ENCODE peak calls at places on chromosomes 2 and 18, in ten cellular contexts. One of them, this sample, is unnamed.

GRCh38 chr2:215358891-215359575 is 47.2 kb downstream of the ATIC start:
- DNase-seq in HFF-Myc: no peak
- DNase-seq in AG04450: no peak
- DNase-seq in AG09309: no peak
- DNase-seq in uterus: no peak
- DNase-seq in psoas muscle: no peak
- DNase-seq in HFFc6: no peak
- DNase-seq in H9: no peak
- DNase-seq in brain microvascular endothelial cell: peak
- DNase-seq in endodermal cell: no peak
- DNase-seq in this sample: no peak

GRCh38 chr2:36352711-36353110 is 2.9 kb upstream of the CRIM1 start:
- DNase-seq in uterus: no peak
- DNase-seq in AG04450: no peak
- DNase-seq in endodermal cell: no peak
- DNase-seq in HFFc6: peak
- DNase-seq in HFF-Myc: no peak
- DNase-seq in brain microvascular endothelial cell: peak
- DNase-seq in psoas muscle: no peak
- DNase-seq in H9: no peak
- DNase-seq in AG09309: no peak
- DNase-seq in this sample: no peak

GRCh38 chr2:182240862-182241371 is 185.9 kb downstream of the PDE1A start:
- DNase-seq in brain microvascular endothelial cell: peak
- DNase-seq in H9: peak
- DNase-seq in uterus: peak
- DNase-seq in AG04450: no peak
- DNase-seq in endodermal cell: peak
- DNase-seq in AG09309: no peak
- DNase-seq in HFFc6: peak
- DNase-seq in psoas muscle: no peak
- DNase-seq in HFF-Myc: no peak
- DNase-seq in this sample: no peak

GRCh38 chr2:204432196-204432595 is 113.1 kb upstream of the PARD3B start:
- DNase-seq in psoas muscle: no peak
- DNase-seq in HFF-Myc: no peak
- DNase-seq in endodermal cell: no peak
- DNase-seq in brain microvascular endothelial cell: no peak
- DNase-seq in uterus: no peak
- DNase-seq in AG09309: no peak
- DNase-seq in AG04450: no peak
- DNase-seq in HFFc6: no peak
- DNase-seq in H9: no peak
- DNase-seq in this sample: no peak

GRCh38 chr2:9403924-9404323 is 19.4 kb downstream of the ITGB1BP1 start:
- DNase-seq in AG09309: no peak
- DNase-seq in brain microvascular endothelial cell: peak
- DNase-seq in psoas muscle: no peak
- DNase-seq in endodermal cell: no peak
- DNase-seq in HFFc6: peak
- DNase-seq in AG04450: no peak
- DNase-seq in H9: no peak
- DNase-seq in HFF-Myc: no peak
- DNase-seq in uterus: peak
- DNase-seq in this sample: no peak

GRCh38 chr18:50644807-50645206 is 84.9 kb downstream of the MAPK4 start:
- DNase-seq in AG09309: no peak
- DNase-seq in H9: peak
- DNase-seq in endodermal cell: peak
- DNase-seq in HFFc6: no peak
- DNase-seq in psoas muscle: no peak
- DNase-seq in brain microvascular endothelial cell: no peak
- DNase-seq in HFF-Myc: no peak
- DNase-seq in uterus: no peak
- DNase-seq in AG04450: no peak
- DNase-seq in this sample: no peak

GRCh38 chr18:76476665-76477561 is 18.1 kb downstream of the ZNF516 start:
- DNase-seq in endodermal cell: no peak
- DNase-seq in uterus: no peak
- DNase-seq in psoas muscle: no peak
- DNase-seq in HFF-Myc: peak
- DNase-seq in HFFc6: peak
- DNase-seq in AG04450: peak
- DNase-seq in brain microvascular endothelial cell: peak
- DNase-seq in H9: no peak
- DNase-seq in AG09309: peak
- DNase-seq in this sample: no peak

GRCh38 chr18:45085916-45086624 is 405.4 kb downstream of the SETBP1 start:
- DNase-seq in endodermal cell: peak
- DNase-seq in brain microvascular endothelial cell: no peak
- DNase-seq in H9: no peak
- DNase-seq in psoas muscle: no peak
- DNase-seq in HFFc6: no peak
- DNase-seq in AG04450: no peak
- DNase-seq in uterus: no peak
- DNase-seq in HFF-Myc: no peak
- DNase-seq in AG09309: no peak
- DNase-seq in this sample: no peak

GRCh38 chr2:9163306-9164111 is 43.1 kb upstream of the ASAP2 start:
- DNase-seq in brain microvascular endothelial cell: no peak
- DNase-seq in uterus: no peak
- DNase-seq in H9: no peak
- DNase-seq in HFF-Myc: no peak
- DNase-seq in psoas muscle: no peak
- DNase-seq in endodermal cell: no peak
- DNase-seq in AG09309: no peak
- DNase-seq in HFFc6: peak
- DNase-seq in AG04450: no peak
- DNase-seq in this sample: no peak

GRCh38 chr18:71450258-71450657 is 1093.9 kb downstream of the CBLN2 start:
- DNase-seq in H9: no peak
- DNase-seq in AG09309: no peak
- DNase-seq in brain microvascular endothelial cell: no peak
- DNase-seq in psoas muscle: no peak
- DNase-seq in HFF-Myc: no peak
- DNase-seq in AG04450: no peak
- DNase-seq in endodermal cell: no peak
- DNase-seq in uterus: no peak
- DNase-seq in HFFc6: no peak
- DNase-seq in this sample: no peak

GRCh38 chr2:157925071-157925470 is 48.9 kb upstream of the ACVR1 start:
- DNase-seq in uterus: no peak
- DNase-seq in AG09309: no peak
- DNase-seq in endodermal cell: no peak
- DNase-seq in AG04450: no peak
- DNase-seq in HFF-Myc: no peak
- DNase-seq in H9: no peak
- DNase-seq in HFFc6: no peak
- DNase-seq in brain microvascular endothelial cell: no peak
- DNase-seq in psoas muscle: no peak
- DNase-seq in this sample: no peak

GRCh38 chr2:74507926-74508520 is 528 bp upstream of the PCGF1 start:
- DNase-seq in psoas muscle: no peak
- DNase-seq in H9: peak
- DNase-seq in endodermal cell: peak
- DNase-seq in AG09309: no peak
- DNase-seq in uterus: no peak
- DNase-seq in brain microvascular endothelial cell: no peak
- DNase-seq in HFFc6: peak
- DNase-seq in HFF-Myc: peak
- DNase-seq in AG04450: no peak
- DNase-seq in this sample: no peak

GRCh38 chr2:102892693-102893290 is 131.0 kb downstream of the TMEM182 start:
- DNase-seq in uterus: no peak
- DNase-seq in AG09309: no peak
- DNase-seq in H9: no peak
- DNase-seq in HFFc6: no peak
- DNase-seq in HFF-Myc: no peak
- DNase-seq in endodermal cell: no peak
- DNase-seq in AG04450: no peak
- DNase-seq in brain microvascular endothelial cell: no peak
- DNase-seq in psoas muscle: no peak
- DNase-seq in this sample: no peak

GRCh38 chr2:37648316-37649011 is 23.0 kb downstream of the CDC42EP3 start:
- DNase-seq in endodermal cell: no peak
- DNase-seq in AG09309: no peak
- DNase-seq in brain microvascular endothelial cell: no peak
- DNase-seq in uterus: peak
- DNase-seq in H9: no peak
- DNase-seq in psoas muscle: peak
- DNase-seq in HFFc6: no peak
- DNase-seq in HFF-Myc: no peak
- DNase-seq in AG04450: no peak
- DNase-seq in this sample: no peak

GRCh38 chr18:42078711-42079110 is 123.7 kb downstream of the PIK3C3 start:
- DNase-seq in AG04450: peak
- DNase-seq in H9: no peak
- DNase-seq in uterus: no peak
- DNase-seq in psoas muscle: no peak
- DNase-seq in HFFc6: no peak
- DNase-seq in HFF-Myc: no peak
- DNase-seq in endodermal cell: no peak
- DNase-seq in AG09309: no peak
- DNase-seq in brain microvascular endothelial cell: peak
- DNase-seq in this sample: no peak
- TF ChIP-seq CTCF in AG04450: no peak
- TF ChIP-seq CTCF in H9: no peak
- TF ChIP-seq CTCF in uterus: no peak
- TF ChIP-seq CTCF in psoas muscle: no peak
- TF ChIP-seq CTCF in HFFc6: no peak
- TF ChIP-seq CTCF in HFF-Myc: no peak
- TF ChIP-seq CTCF in endodermal cell: no peak
- TF ChIP-seq CTCF in AG09309: no peak
- TF ChIP-seq CTCF in brain microvascular endothelial cell: no peak
- TF ChIP-seq CTCF in this sample: no peak

DNA sequence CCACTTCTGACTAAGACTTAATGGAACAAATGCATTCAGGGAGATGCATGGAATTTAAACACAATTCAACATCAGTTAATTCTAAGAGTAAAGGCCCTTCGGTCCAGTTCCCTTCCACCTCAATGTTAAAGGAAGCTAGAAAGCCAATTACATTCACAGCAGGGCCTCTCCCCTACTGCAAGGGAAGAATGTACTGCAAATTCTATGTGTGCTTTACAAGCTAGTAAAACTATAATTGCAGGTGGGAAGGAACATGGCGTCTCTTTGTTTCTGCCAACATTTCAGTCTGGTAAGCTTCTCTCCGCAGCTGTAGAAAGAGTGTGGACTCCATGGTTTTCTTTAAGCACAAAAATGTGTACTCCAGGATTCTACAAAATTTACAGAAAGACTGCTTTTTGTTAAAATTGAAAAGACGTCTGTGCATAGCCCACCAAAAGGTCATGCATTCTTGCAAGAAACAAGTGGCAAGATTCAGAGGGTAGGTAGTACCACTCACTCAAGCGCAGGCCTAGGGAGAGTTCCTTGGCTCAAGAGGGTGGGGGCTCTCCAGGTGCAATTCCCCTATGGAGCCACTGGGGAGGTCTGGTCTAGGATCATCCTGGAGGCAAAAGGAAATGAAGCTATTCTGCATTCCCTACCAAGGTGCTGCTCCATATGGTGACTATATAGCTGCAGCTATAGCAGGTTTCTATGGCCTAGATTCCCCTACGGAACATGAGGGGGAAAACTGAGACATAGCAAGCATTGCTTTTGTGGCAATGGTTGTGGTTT is 127.0 kb upstream of the FZD5 start:
- DNase-seq in endodermal cell: peak
- DNase-seq in H9: peak
- DNase-seq in uterus: no peak
- DNase-seq in HFFc6: no peak
- DNase-seq in AG09309: no peak
- DNase-seq in brain microvascular endothelial cell: no peak
- DNase-seq in AG04450: no peak
- DNase-seq in psoas muscle: no peak
- DNase-seq in HFF-Myc: no peak
- DNase-seq in this sample: peak
- TF ChIP-seq CTCF in endodermal cell: peak
- TF ChIP-seq CTCF in H9: peak
- TF ChIP-seq CTCF in uterus: no peak
- TF ChIP-seq CTCF in HFFc6: no peak
- TF ChIP-seq CTCF in AG09309: no peak
- TF ChIP-seq CTCF in brain microvascular endothelial cell: peak
- TF ChIP-seq CTCF in AG04450: peak
- TF ChIP-seq CTCF in psoas muscle: no peak
- TF ChIP-seq CTCF in HFF-Myc: peak
- TF ChIP-seq CTCF in this sample: no peak

GRCh38 chr2:200446612-200447011 is 63.3 kb downstream of the KCTD18 start:
- DNase-seq in endodermal cell: no peak
- DNase-seq in H9: no peak
- DNase-seq in HFFc6: no peak
- DNase-seq in HFF-Myc: no peak
- DNase-seq in AG04450: no peak
- DNase-seq in uterus: no peak
- DNase-seq in brain microvascular endothelial cell: no peak
- DNase-seq in psoas muscle: no peak
- DNase-seq in AG09309: no peak
- DNase-seq in this sample: no peak

GRCh38 chr2:200447139-200447855 is 62.6 kb downstream of the KCTD18 start:
- DNase-seq in uterus: no peak
- DNase-seq in brain microvascular endothelial cell: no peak
- DNase-seq in H9: no peak
- DNase-seq in HFF-Myc: no peak
- DNase-seq in AG04450: peak
- DNase-seq in endodermal cell: no peak
- DNase-seq in HFFc6: peak
- DNase-seq in AG09309: no peak
- DNase-seq in psoas muscle: no peak
- DNase-seq in this sample: no peak

GRCh38 chr2:200443376-200443775 is 66.5 kb downstream of the KCTD18 start:
- DNase-seq in H9: no peak
- DNase-seq in HFF-Myc: no peak
- DNase-seq in AG09309: no peak
- DNase-seq in AG04450: no peak
- DNase-seq in brain microvascular endothelial cell: no peak
- DNase-seq in HFFc6: no peak
- DNase-seq in endodermal cell: no peak
- DNase-seq in uterus: no peak
- DNase-seq in psoas muscle: no peak
- DNase-seq in this sample: no peak

GRCh38 chr2:200444530-200444929 is 65.3 kb downstream of the KCTD18 start:
- DNase-seq in HFFc6: no peak
- DNase-seq in endodermal cell: no peak
- DNase-seq in AG09309: no peak
- DNase-seq in H9: no peak
- DNase-seq in HFF-Myc: no peak
- DNase-seq in brain microvascular endothelial cell: no peak
- DNase-seq in uterus: no peak
- DNase-seq in AG04450: no peak
- DNase-seq in psoas muscle: no peak
- DNase-seq in this sample: no peak

GRCh38 chr2:200445284-200445683 is 64.6 kb downstream of the KCTD18 start:
- DNase-seq in H9: no peak
- DNase-seq in endodermal cell: no peak
- DNase-seq in brain microvascular endothelial cell: no peak
- DNase-seq in uterus: no peak
- DNase-seq in HFFc6: no peak
- DNase-seq in psoas muscle: no peak
- DNase-seq in HFF-Myc: no peak
- DNase-seq in AG09309: no peak
- DNase-seq in AG04450: no peak
- DNase-seq in this sample: no peak
- TF ChIP-seq CTCF in H9: no peak
- TF ChIP-seq CTCF in endodermal cell: no peak
- TF ChIP-seq CTCF in brain microvascular endothelial cell: no peak
- TF ChIP-seq CTCF in uterus: no peak
- TF ChIP-seq CTCF in HFFc6: no peak
- TF ChIP-seq CTCF in psoas muscle: no peak
- TF ChIP-seq CTCF in HFF-Myc: no peak
- TF ChIP-seq CTCF in AG09309: no peak
- TF ChIP-seq CTCF in AG04450: no peak
- TF ChIP-seq CTCF in this sample: no peak

GRCh38 chr18:8765692-8766463 is 60.5 kb downstream of the MTCL1 start:
- DNase-seq in uterus: no peak
- DNase-seq in H9: no peak
- DNase-seq in AG04450: no peak
- DNase-seq in endodermal cell: no peak
- DNase-seq in HFF-Myc: no peak
- DNase-seq in brain microvascular endothelial cell: peak
- DNase-seq in psoas muscle: no peak
- DNase-seq in AG09309: no peak
- DNase-seq in HFFc6: no peak
- DNase-seq in this sample: no peak
- TF ChIP-seq CTCF in uterus: no peak
- TF ChIP-seq CTCF in H9: no peak
- TF ChIP-seq CTCF in AG04450: no peak
- TF ChIP-seq CTCF in endodermal cell: no peak
- TF ChIP-seq CTCF in HFF-Myc: no peak
- TF ChIP-seq CTCF in brain microvascular endothelial cell: no peak
- TF ChIP-seq CTCF in psoas muscle: no peak
- TF ChIP-seq CTCF in AG09309: no peak
- TF ChIP-seq CTCF in HFFc6: no peak
- TF ChIP-seq CTCF in this sample: no peak

This sample was measured in prostate gland.